ENCODE peak calls at places on chromosomes 2 and 18, in eight cellular contexts. A, D, Z, C, R, E, I and L are unnamed samples.

GRCh38 chr2:61620244-61621159 is 82.3 kb upstream of the XPO1 start:
- DNase-seq in A (no peak), D (peak), Z (no peak), C (no peak), R (no peak), E (peak), I (no peak), L (peak)

GRCh38 chr2:181174880-181175590 is 194.6 kb downstream of the UBE2E3 start:
- DNase-seq in A (no peak), D (peak), Z (no peak), C (no peak), R (no peak), E (no peak), I (no peak), L (no peak)

GRCh38 chr18:21391074-21391673 is 149.1 kb downstream of the GREB1L start:
- DNase-seq in A (no peak), D (peak), Z (no peak), C (no peak), R (no peak), E (peak), I (no peak), L (peak)

GRCh38 chr18:21672868-21673267 is 31.7 kb downstream of the ABHD3 start:
- DNase-seq in A (no peak), D (peak), Z (no peak), C (no peak), R (no peak), E (peak), I (no peak), L (peak)

GRCh38 chr2:88933980-88934379 is 242.5 kb downstream of the RPIA start:
- DNase-seq in A (no peak), D (no peak), Z (no peak), C (no peak), R (no peak), E (no peak), I (no peak), L (peak)

GRCh38 chr2:74046441-74046840 is 61.7 kb downstream of the TET3 start:
- DNase-seq in A (no peak), D (no peak), Z (no peak), C (no peak), R (no peak), E (no peak), I (no peak), L (no peak)

GRCh38 chr2:106886916-106887758 is 1.2 kb upstream of the ST6GAL2 start:
- DNase-seq in A (no peak), D (peak), Z (no peak), C (peak), R (no peak), E (no peak), I (peak), L (peak)

GRCh38 chr2:9274701-9275343 is 68.2 kb downstream of the ASAP2 start:
- DNase-seq in A (no peak), D (no peak), Z (no peak), C (no peak), R (no peak), E (no peak), I (no peak), L (no peak)

GRCh38 chr2:127504552-127505460 is 21.5 kb downstream of the IWS1 start:
- DNase-seq in A (no peak), D (no peak), Z (no peak), C (no peak), R (no peak), E (no peak), I (no peak), L (no peak)

GRCh38 chr2:62163834-62164233 is 32.1 kb upstream of the B3GNT2 start:
- DNase-seq in A (no peak), D (no peak), Z (no peak), C (no peak), R (no peak), E (no peak), I (peak), L (no peak)

GRCh38 chr2:174681099-174681982 is 82.9 kb downstream of the CHRNA1 start:
- DNase-seq in A (no peak), D (peak), Z (peak), C (no peak), R (no peak), E (no peak), I (peak), L (peak)

GRCh38 chr2:75309596-75310290 is 110.4 kb upstream of the TACR1 start:
- DNase-seq in A (no peak), D (peak), Z (no peak), C (no peak), R (no peak), E (no peak), I (no peak), L (no peak)

GRCh38 chr2:232473467-232473890 is 14.2 kb downstream of the ECEL1 start:
- DNase-seq in A (no peak), D (no peak), Z (no peak), C (peak), R (no peak), E (no peak), I (no peak), L (no peak)

GRCh38 chr2:178513876-178514275 is 33.6 kb downstream of the PLEKHA3 start:
- DNase-seq in A (no peak), D (peak), Z (no peak), C (no peak), R (no peak), E (no peak), I (no peak), L (peak)

GRCh38 chr2:96171836-96172235 is 26.6 kb upstream of the DUSP2 start:
- DNase-seq in A (no peak), D (no peak), Z (no peak), C (no peak), R (no peak), E (no peak), I (no peak), L (no peak)

GRCh38 chr2:191833356-191833755 is 13.5 kb downstream of the CAVIN2 start:
- DNase-seq in A (no peak), D (no peak), Z (no peak), C (no peak), R (no peak), E (no peak), I (no peak), L (no peak)

GRCh38 chr18:48931680-48932461 is 18.9 kb downstream of the SMAD7 start:
- DNase-seq in A (no peak), D (no peak), Z (no peak), C (no peak), R (peak), E (no peak), I (no peak), L (no peak)

GRCh38 chr18:49862656-49863385 is 49.5 kb upstream of the ACAA2 start:
- DNase-seq in A (no peak), D (no peak), Z (no peak), C (no peak), R (no peak), E (no peak), I (no peak), L (no peak)

GRCh38 chr2:239588451-239589269 is 187.8 kb upstream of the HDAC4 start:
- DNase-seq in A (no peak), D (no peak), Z (no peak), C (no peak), R (no peak), E (no peak), I (no peak), L (no peak)

GRCh38 chr2:237306787-237307170 is 107.2 kb downstream of the COL6A3 start:
- DNase-seq in A (no peak), D (no peak), Z (no peak), C (no peak), R (no peak), E (no peak), I (no peak), L (peak)

GRCh38 chr18:63844254-63844653 is 43.3 kb upstream of the SERPINB2 start:
- DNase-seq in A (no peak), D (peak), Z (no peak), C (peak), R (no peak), E (no peak), I (peak), L (peak)

GRCh38 chr18:13159579-13159978 is 59.0 kb upstream of the LDLRAD4 start:
- DNase-seq in A (no peak), D (peak), Z (no peak), C (no peak), R (no peak), E (peak), I (peak), L (peak)

GRCh38 chr2:6654279-6654678 is 211.4 kb downstream of the CMPK2 start:
- DNase-seq in A (no peak), D (no peak), Z (no peak), C (no peak), R (no peak), E (no peak), I (no peak), L (no peak)

GRCh38 chr2:169768262-169768995 is 30.2 kb upstream of the SSB start:
- DNase-seq in A (peak), D (no peak), Z (peak), C (no peak), R (peak), E (no peak), I (no peak), L (no peak)

GRCh38 chr2:5140367-5140766 is 551.8 kb upstream of the SOX11 start:
- DNase-seq in A (no peak), D (peak), Z (no peak), C (no peak), R (no peak), E (no peak), I (no peak), L (peak)

GRCh38 chr2:219078126-219078525 is 17.4 kb upstream of the IHH start:
- DNase-seq in A (no peak), D (no peak), Z (no peak), C (no peak), R (no peak), E (no peak), I (no peak), L (no peak)

GRCh38 chr18:41326311-41326710 is 628.7 kb upstream of the PIK3C3 start:
- DNase-seq in A (no peak), D (peak), Z (no peak), C (no peak), R (no peak), E (peak), I (no peak), L (peak)

GRCh38 chr2:57753636-57754035 is 293.0 kb upstream of the VRK2 start:
- DNase-seq in A (no peak), D (no peak), Z (no peak), C (no peak), R (no peak), E (no peak), I (no peak), L (no peak)